ENCODE peak calls at places on chromosomes 11 and 22, in four cellular contexts. A is pancreas, Z is mammary epithelial cell, Q is fibroblast of the conjunctiva. E is an unnamed sample.

GRCh38 chr11:23471878-23472277 is 611.6 kb upstream of the CCDC179 start:
- DNase-seq in A (no peak), Z (no peak), Q (no peak), E (no peak)

GRCh38 chr11:27972432-27973170 is 135.4 kb downstream of the KIF18A start:
- DNase-seq in A (no peak), Z (no peak), Q (no peak), E (no peak)

GRCh38 chr11:113286509-113287497 is 27.6 kb upstream of the TTC12 start:
- DNase-seq in Z (no peak), A (no peak), Q (no peak), E (no peak)

GRCh38 chr11:118373263-118373662 is 13.9 kb downstream of the UBE4A start:
- DNase-seq in A (no peak), Z (no peak), Q (no peak), E (no peak)

GRCh38 chr22:33108037-33108436 is 49.9 kb upstream of the SYN3 start:
- DNase-seq in Q (no peak), A (no peak), Z (no peak), E (no peak)

GRCh38 chr11:12922980-12923507 is 86.1 kb upstream of the RASSF10 start:
- DNase-seq in Q (no peak), Z (no peak), A (no peak), E (no peak)

GRCh38 chr11:69488543-69488940 is 7.1 kb downstream of the LINC01488 start:
- DNase-seq in Q (no peak), Z (no peak), A (no peak), E (no peak)

GRCh38 chr11:124276081-124276480 is 19.9 kb downstream of the OR8G5 start:
- DNase-seq in A (no peak), Q (no peak), Z (peak), E (no peak)

GRCh38 chr11:2853401-2853800 is 32.2 kb downstream of the CDKN1C start:
- DNase-seq in A (no peak), Z (no peak), Q (no peak), E (no peak)

GRCh38 chr11:71327156-71328085 is 75.0 kb upstream of the SHANK2 start:
- DNase-seq in Q (no peak), A (no peak), Z (no peak), E (no peak)

GRCh38 chr11:46210133-46210636 is 67.3 kb upstream of the CREB3L1 start:
- DNase-seq in Z (peak), Q (peak), A (no peak), E (peak)

GRCh38 chr11:74169736-74170458 is 905 bp downstream of the C2CD3 start:
- DNase-seq in Q (no peak), Z (no peak), A (no peak), E (no peak)

GRCh38 chr22:39999144-39999757 is 4.5 kb downstream of the FAM83F start:
- DNase-seq in Z (no peak), Q (no peak), A (no peak), E (no peak)

GRCh38 chr22:30984317-30984716 is 15.3 kb downstream of the TUG1 start:
- DNase-seq in Q (no peak), A (no peak), Z (no peak), E (no peak)

GRCh38 chr11:96204721-96205459 is 138.1 kb downstream of the MAML2 start:
- DNase-seq in Q (no peak), Z (no peak), A (no peak), E (no peak)

GRCh38 chr11:129427376-129427775 is 51.7 kb downstream of the BARX2 start:
- DNase-seq in A (no peak), Z (no peak), Q (no peak), E (no peak)

GRCh38 chr11:13183094-13183825 is 94.3 kb upstream of the BMAL1 start:
- DNase-seq in Z (peak), A (no peak), Q (no peak), E (no peak)

GRCh38 chr11:46006418-46007070 is 84.1 kb downstream of the LARGE2 start:
- DNase-seq in Q (peak), Z (peak), A (peak), E (peak)

GRCh38 chr11:78202733-78203167 is 14.0 kb downstream of the USP35 start:
- DNase-seq in Z (no peak), A (no peak), Q (no peak), E (no peak)

GRCh38 chr11:62689421-62690183 is at the start of gene LRRN4CL:
- DNase-seq in A (no peak), Q (peak), Z (no peak), E (no peak)

GRCh38 chr22:49462291-49462690 is 365.4 kb downstream of the BRD1 start:
- DNase-seq in Z (no peak), Q (no peak), A (no peak), E (no peak)

GRCh38 chr11:68444566-68444965 is 16.0 kb upstream of the PPP6R3 start:
- DNase-seq in Q (no peak), A (no peak), Z (no peak), E (no peak)

GRCh38 chr11:537622-538430 is 499 bp downstream of the LRRC56 start:
- DNase-seq in Z (no peak), A (peak), Q (no peak), E (no peak)

GRCh38 chr11:73995731-73996130 is 13.1 kb upstream of the UCP2 start:
- DNase-seq in A (no peak), Z (no peak), Q (no peak), E (no peak)

GRCh38 chr22:32810241-32811133 is 9.0 kb downstream of the TIMP3 start:
- DNase-seq in Q (no peak), A (no peak), Z (peak), E (no peak)

GRCh38 chr11:107619926-107620325 is 29.0 kb downstream of the ELMOD1 start:
- DNase-seq in A (no peak), Z (no peak), Q (no peak), E (no peak)

GRCh38 chr11:73040046-73040445 is 102.1 kb downstream of the FCHSD2 start:
- DNase-seq in A (no peak), Z (no peak), Q (no peak), E (no peak)

GRCh38 chr11:18235935-18236334 is 667 bp downstream of the SAA4 start:
- DNase-seq in Z (no peak), Q (no peak), A (no peak), E (no peak)

GRCh38 chr11:134145715-134146114 is 76.8 kb downstream of the JAM3 start:
- DNase-seq in A (peak), Z (no peak), Q (no peak), E (no peak)

GRCh38 chr11:65047581-65048422 is 6.8 kb downstream of the SAC3D1 start:
- DNase-seq in Z (no peak), A (no peak), Q (no peak), E (no peak)

GRCh38 chr11:1481483-1481825 is 5.1 kb downstream of the MOB2 start:
- DNase-seq in Z (no peak), Q (no peak), A (no peak), E (no peak)

GRCh38 chr11:66863428-66864125 is 6.7 kb downstream of the LRFN4 start:
- DNase-seq in Z (no peak), A (no peak), Q (no peak), E (no peak)

GRCh38 chr11:121645596-121645995 is 192.8 kb upstream of the SORL1-AS1 start:
- DNase-seq in Q (no peak), A (no peak), Z (no peak), E (no peak)

GRCh38 chr11:101053492-101053891 is 76.1 kb downstream of the PGR start:
- DNase-seq in Z (no peak), Q (no peak), A (no peak), E (no peak)

GRCh38 chr22:38704568-38705234 is 1.0 kb upstream of the GTPBP1 start:
- DNase-seq in A (no peak), Q (no peak), Z (peak), E (no peak)

GRCh38 chr22:40436460-40437431 is 66.4 kb downstream of the SGSM3 start:
- DNase-seq in Z (peak), Q (peak), A (no peak), E (no peak)

GRCh38 chr11:90614318-90614717 is 391.5 kb upstream of the CHORDC1 start:
- DNase-seq in Z (no peak), A (no peak), Q (no peak), E (no peak)

GRCh38 chr11:83721286-83721685 is 435.1 kb upstream of the CCDC90B start:
- DNase-seq in A (no peak), Q (no peak), Z (peak), E (no peak)

GRCh38 chr11:36062796-36063380 is 119.0 kb downstream of the LDLRAD3 start:
- DNase-seq in Z (no peak), Q (no peak), A (no peak), E (no peak)

E was measured in GM12891.